ENCODE peak calls at places on chromosomes 13 and 19, in four cellular contexts. O is CD8-positive, alpha-beta memory T cell; B is IMR-90; U is H1. A is an unnamed sample.

GRCh38 chr13:113584870-113585671 is 518 bp downstream of the TFDP1 start:
- DNase-seq in O (peak), B (no peak), U (no peak), A (no peak)

GRCh38 chr13:23777571-23777870 is 111.7 kb downstream of the MIPEP start:
- DNase-seq in O (no peak), B (no peak), U (no peak), A (no peak)

GRCh38 chr19:1089891-1090290 is 5.3 kb downstream of the POLR2E start:
- DNase-seq in O (peak), B (no peak), U (no peak), A (no peak)

GRCh38 chr13:28059214-28059613 is 41.2 kb downstream of the FLT3 start:
- DNase-seq in O (peak), B (peak), U (no peak), A (no peak)

GRCh38 chr13:40269086-40269485 is 397.4 kb downstream of the FOXO1 start:
- DNase-seq in O (no peak), B (no peak), U (no peak), A (no peak)

GRCh38 chr13:26007774-26008173 is 44.0 kb downstream of the SHISA2 start:
- DNase-seq in O (no peak), B (no peak), U (no peak), A (no peak)

GRCh38 chr19:5778402-5778801 is 6.1 kb downstream of the PRR22 start:
- DNase-seq in O (no peak), B (no peak), U (no peak), A (no peak)

GRCh38 chr19:1465191-1466016 is 13.6 kb downstream of the C19orf25 start:
- DNase-seq in O (no peak), B (peak), U (no peak), A (no peak)

GRCh38 chr13:22080832-22081231 is 410.0 kb downstream of the FGF9 start:
- DNase-seq in O (no peak), B (no peak), U (no peak), A (no peak)

GRCh38 chr19:4080473-4080872 is 13.8 kb upstream of the ZBTB7A start:
- DNase-seq in O (no peak), B (no peak), U (no peak), A (no peak)

GRCh38 chr19:58569943-58570670 is 3.0 kb downstream of the MZF1 start:
- DNase-seq in O (no peak), B (no peak), U (no peak), A (no peak)

GRCh38 chr13:74465279-74465678 is 331.1 kb upstream of the KLF12 start:
- DNase-seq in O (no peak), B (no peak), U (no peak), A (no peak)

GRCh38 chr13:103815619-103816018 is 749.4 kb upstream of the SLC10A2 start:
- DNase-seq in O (no peak), B (no peak), U (no peak), A (no peak)

GRCh38 chr13:44439615-44440014 is 66.0 kb downstream of the SERP2 start:
- DNase-seq in O (no peak), B (no peak), U (no peak), A (no peak)

GRCh38 chr19:53196777-53197396 is 3.7 kb upstream of the ZNF665 start:
- DNase-seq in O (peak), B (peak), U (peak), A (peak)

GRCh38 chr13:99282264-99283231 is 24.4 kb upstream of the GPR18 start:
- DNase-seq in O (peak), B (no peak), U (no peak), A (no peak)

GRCh38 chr13:76285463-76285862 is 600.7 kb downstream of the KCTD12 start:
- DNase-seq in O (no peak), B (no peak), U (no peak), A (no peak)

GRCh38 chr13:43787998-43788397 is 1.2 kb upstream of the ENOX1 start:
- DNase-seq in O (no peak), B (peak), U (no peak), A (no peak)

GRCh38 chr19:49422407-49423277 is 599 bp downstream of the PTH2 start:
- DNase-seq in O (peak), B (peak), U (no peak), A (peak)

GRCh38 chr13:22937241-22937640 is 243.5 kb upstream of the SGCG start:
- DNase-seq in O (no peak), B (no peak), U (no peak), A (no peak)

GRCh38 chr13:73938375-73939070 is 195.7 kb downstream of the KLF12 start:
- DNase-seq in O (no peak), B (peak), U (no peak), A (no peak)

GRCh38 chr13:101397742-101398141 is 18.6 kb downstream of the NALCN start:
- DNase-seq in O (no peak), B (peak), U (no peak), A (no peak)

GRCh38 chr19:5172859-5173577 is 167.6 kb downstream of the PTPRS start:
- DNase-seq in O (no peak), B (peak), U (no peak), A (no peak)

DNA sequence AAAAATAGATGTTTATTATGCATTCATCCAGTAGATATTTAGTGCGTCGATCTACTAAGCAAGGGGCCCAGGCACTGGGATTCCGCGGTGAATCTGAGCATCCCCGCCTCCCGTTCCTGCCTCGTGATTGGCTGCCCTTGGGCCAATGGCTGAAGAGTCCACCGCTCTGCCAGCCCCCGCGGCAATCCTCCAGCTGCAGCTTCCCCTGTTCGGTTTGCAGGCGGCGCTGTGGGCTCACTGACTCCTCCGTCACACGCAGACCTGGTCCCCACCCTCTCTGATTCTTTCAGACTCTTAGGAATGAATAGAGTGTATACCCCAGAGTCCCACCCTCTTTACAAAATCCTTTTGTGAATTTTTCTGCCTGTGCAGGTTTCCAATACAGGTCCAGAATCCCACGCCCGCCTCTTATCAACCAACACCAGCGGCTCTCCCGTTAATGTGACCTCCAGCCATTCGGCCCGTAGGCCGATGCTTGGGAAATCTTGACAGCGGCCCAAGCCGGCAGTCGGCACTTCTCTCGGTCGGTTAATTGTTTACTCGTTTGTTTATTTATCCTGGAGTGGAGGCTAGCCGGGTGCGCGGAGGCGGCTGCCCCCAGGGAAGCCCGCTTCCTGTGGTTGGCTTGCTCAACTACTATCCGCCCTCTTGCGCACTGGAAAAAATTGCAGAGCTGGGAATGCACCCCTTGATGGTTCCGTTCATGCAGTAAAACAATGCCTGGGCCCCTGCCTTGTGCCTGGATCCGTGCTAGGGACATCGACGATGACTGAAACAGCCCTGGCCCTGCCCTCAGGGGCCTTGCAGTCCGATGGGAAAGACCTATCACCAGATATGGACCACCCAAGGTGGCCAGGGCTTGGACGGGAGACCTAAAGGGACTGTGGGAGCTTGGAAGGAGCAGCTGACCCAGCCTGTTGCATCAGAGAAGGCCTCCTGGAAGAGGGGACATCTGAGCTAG is 4.5 kb upstream of the ARHGAP35 start:
- DNase-seq in O (peak), B (peak), U (peak), A (peak)
- H3K27ac ChIP-seq in O (peak), B (peak), U (peak), A (no peak)

GRCh38 chr19:50812474-50812873 is 11.1 kb downstream of the KLK1 start:
- DNase-seq in O (no peak), B (no peak), U (no peak), A (no peak)

GRCh38 chr19:50818859-50819472 is 4.6 kb downstream of the KLK1 start:
- DNase-seq in O (no peak), B (no peak), U (no peak), A (no peak)

GRCh38 chr19:50814883-50815282 is 8.7 kb downstream of the KLK1 start:
- DNase-seq in O (no peak), B (no peak), U (no peak), A (no peak)

GRCh38 chr19:50817941-50818858 is 5.4 kb downstream of the KLK1 start:
- DNase-seq in O (no peak), B (no peak), U (peak), A (no peak)

GRCh38 chr19:50815443-50815842 is 8.1 kb downstream of the KLK1 start:
- DNase-seq in O (no peak), B (no peak), U (no peak), A (no peak)
- H3K4me3 ChIP-seq in O (no peak), B (no peak), U (no peak), A (no peak)

DNA sequence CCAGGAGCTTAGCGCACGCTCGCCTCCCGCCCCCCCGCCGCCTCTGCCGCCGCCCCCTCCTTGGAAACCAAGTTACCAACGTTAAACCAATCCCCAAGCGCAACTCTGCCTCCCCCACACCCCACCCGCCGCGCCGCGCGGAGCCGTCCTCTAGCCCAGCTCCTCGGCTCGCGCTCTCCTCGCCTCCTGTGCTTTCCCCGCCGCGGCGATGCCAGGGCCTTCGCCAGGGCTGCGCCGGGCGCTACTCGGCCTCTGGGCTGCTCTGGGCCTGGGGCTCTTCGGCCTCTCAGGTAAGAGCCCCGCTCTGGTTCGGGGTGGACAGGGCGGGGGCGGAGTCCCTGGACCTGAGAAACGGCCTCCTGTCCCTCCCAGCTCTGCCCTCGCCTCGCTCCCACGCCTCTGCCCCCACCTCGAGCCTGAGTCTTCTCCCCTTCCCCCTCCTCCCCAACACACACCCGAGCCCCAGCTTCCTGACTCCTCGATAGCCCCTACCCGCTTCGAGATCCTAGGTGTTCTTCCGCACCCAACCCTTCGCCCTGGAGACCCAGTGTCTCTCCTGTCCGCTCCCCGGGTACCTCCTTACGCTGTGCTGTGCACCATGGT is at the start of gene ICAM5:
- DNase-seq in O (no peak), B (peak), U (no peak), A (no peak)
- H3K27ac ChIP-seq in O (peak), B (peak), U (no peak), A (no peak)

DNA sequence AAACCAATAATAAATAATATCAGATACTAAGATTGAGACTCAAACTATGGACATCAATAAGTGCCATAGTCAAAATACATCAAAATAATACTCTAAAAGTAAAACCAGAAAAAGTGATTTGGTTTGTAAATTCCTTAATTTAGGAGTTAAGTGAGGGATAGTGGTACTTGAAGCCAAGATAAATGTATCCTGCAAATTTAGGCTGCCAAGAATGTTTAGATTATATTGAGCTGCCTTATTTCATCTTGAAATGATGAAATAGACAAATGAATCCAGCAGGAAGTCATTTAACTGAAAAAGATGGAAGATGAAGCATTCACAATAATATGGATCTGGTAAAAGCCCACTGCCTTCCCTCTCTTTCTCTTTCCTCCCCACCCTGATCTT is 112.3 kb downstream of the LRCH1 start:
- DNase-seq in O (no peak), B (no peak), U (no peak), A (no peak)
- H3K4me3 ChIP-seq in O (no peak), B (no peak), U (no peak), A (no peak)

DNA sequence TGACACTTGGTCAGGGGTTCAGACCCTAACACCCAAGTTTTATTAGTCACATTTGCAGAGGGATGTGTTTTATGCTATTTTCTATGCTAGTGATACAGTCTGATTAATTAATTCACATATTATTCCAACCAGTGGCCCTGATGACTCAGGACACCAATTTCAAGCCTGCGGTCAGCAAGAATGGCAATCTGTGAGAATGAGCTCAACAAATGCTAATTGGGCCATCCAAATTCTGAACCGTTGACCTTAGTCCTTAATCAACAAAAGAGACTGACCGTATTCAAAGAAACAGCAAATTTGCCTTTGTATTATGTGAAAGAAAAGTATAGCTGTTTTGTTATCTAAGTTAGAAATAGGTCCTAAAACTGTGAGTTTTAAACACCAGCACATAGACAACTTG is 9.6 kb upstream of the KL start:
- DNase-seq in O (no peak), B (no peak), U (no peak), A (no peak)
- H3K27ac ChIP-seq in O (no peak), B (no peak), U (no peak), A (no peak)

GRCh38 chr19:33293255-33294057 is 8.9 kb downstream of the CEBPA start:
- DNase-seq in O (no peak), B (peak), U (no peak), A (no peak)
- H3K4me3 ChIP-seq in O (no peak), B (no peak), U (no peak), A (no peak)

GRCh38 chr13:85828094-85828684 is 29.0 kb upstream of the SLITRK6 start:
- DNase-seq in O (no peak), B (peak), U (no peak), A (no peak)

DNA sequence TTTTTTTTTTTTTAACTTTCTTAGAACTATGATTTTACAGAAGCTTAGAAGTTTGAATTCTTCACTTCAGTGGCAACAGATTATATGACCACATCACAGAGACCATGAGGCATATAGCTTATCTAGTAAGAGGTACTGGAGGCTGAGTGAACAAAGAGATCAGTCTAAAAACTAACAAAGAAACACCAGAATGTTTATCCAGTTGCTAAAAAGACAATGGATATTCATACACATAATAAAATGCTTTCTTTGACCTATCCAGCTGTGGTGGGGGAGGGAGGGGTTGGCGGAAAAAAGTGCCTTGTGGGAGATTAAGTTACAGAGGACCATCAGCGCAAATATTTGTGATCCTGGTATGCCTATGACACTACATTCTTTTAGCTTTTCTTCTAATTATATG is 34.7 kb upstream of the SLITRK6 start:
- DNase-seq in O (no peak), B (no peak), U (no peak), A (no peak)
- H3K27ac ChIP-seq in O (no peak), B (no peak), U (no peak), A (no peak)

GRCh38 chr19:11338164-11338563 is 1.3 kb downstream of the RAB3D start:
- DNase-seq in O (no peak), B (no peak), U (no peak), A (no peak)
- H3K4me3 ChIP-seq in O (no peak), B (no peak), U (no peak), A (no peak)